ENCODE peak calls at places on chromosome 1, in nine cellular contexts. One of them, this sample, is unnamed.

GRCh38 chr1:64183380-64183984 is 19.9 kb upstream of the UBE2U start:
- DNase-seq in Panc1: no peak
- DNase-seq in iPS-NIHi11: peak
- DNase-seq in HuH-7: peak
- DNase-seq in endothelial cell: no peak
- DNase-seq in C1 segment of cervical spinal cord: no peak
- DNase-seq in amniotic stem cell: no peak
- DNase-seq in activated naive CD8-positive, alpha-beta T cell treated with anti-CD3 and anti-CD28 coated beads for 36 hours: no peak
- DNase-seq in choroid plexus epithelial cell: peak
- DNase-seq in this sample: no peak

GRCh38 chr1:183589836-183590224 is 429 bp downstream of the NCF2 start:
- DNase-seq in activated naive CD8-positive, alpha-beta T cell treated with anti-CD3 and anti-CD28 coated beads for 36 hours: no peak
- DNase-seq in C1 segment of cervical spinal cord: no peak
- DNase-seq in HuH-7: no peak
- DNase-seq in choroid plexus epithelial cell: no peak
- DNase-seq in endothelial cell: no peak
- DNase-seq in iPS-NIHi11: no peak
- DNase-seq in amniotic stem cell: no peak
- DNase-seq in Panc1: no peak
- DNase-seq in this sample: no peak

GRCh38 chr1:193234523-193234922 is 48.1 kb upstream of the B3GALT2 start:
- DNase-seq in endothelial cell: no peak
- DNase-seq in Panc1: no peak
- DNase-seq in activated naive CD8-positive, alpha-beta T cell treated with anti-CD3 and anti-CD28 coated beads for 36 hours: no peak
- DNase-seq in C1 segment of cervical spinal cord: no peak
- DNase-seq in HuH-7: no peak
- DNase-seq in amniotic stem cell: no peak
- DNase-seq in iPS-NIHi11: no peak
- DNase-seq in choroid plexus epithelial cell: no peak
- DNase-seq in this sample: no peak

GRCh38 chr1:154198756-154199562 is 7.1 kb upstream of the TPM3 start:
- DNase-seq in activated naive CD8-positive, alpha-beta T cell treated with anti-CD3 and anti-CD28 coated beads for 36 hours: no peak
- DNase-seq in endothelial cell: peak
- DNase-seq in amniotic stem cell: peak
- DNase-seq in iPS-NIHi11: peak
- DNase-seq in choroid plexus epithelial cell: peak
- DNase-seq in Panc1: no peak
- DNase-seq in HuH-7: no peak
- DNase-seq in C1 segment of cervical spinal cord: no peak
- DNase-seq in this sample: peak

GRCh38 chr1:88646852-88647645 is 37.0 kb upstream of the PKN2 start:
- DNase-seq in iPS-NIHi11: no peak
- DNase-seq in activated naive CD8-positive, alpha-beta T cell treated with anti-CD3 and anti-CD28 coated beads for 36 hours: no peak
- DNase-seq in amniotic stem cell: no peak
- DNase-seq in HuH-7: peak
- DNase-seq in endothelial cell: no peak
- DNase-seq in Panc1: no peak
- DNase-seq in C1 segment of cervical spinal cord: no peak
- DNase-seq in choroid plexus epithelial cell: no peak
- DNase-seq in this sample: no peak

GRCh38 chr1:51726544-51727225 is 109.8 kb downstream of the OSBPL9 start:
- DNase-seq in activated naive CD8-positive, alpha-beta T cell treated with anti-CD3 and anti-CD28 coated beads for 36 hours: no peak
- DNase-seq in choroid plexus epithelial cell: no peak
- DNase-seq in HuH-7: no peak
- DNase-seq in endothelial cell: no peak
- DNase-seq in amniotic stem cell: no peak
- DNase-seq in iPS-NIHi11: no peak
- DNase-seq in C1 segment of cervical spinal cord: no peak
- DNase-seq in Panc1: no peak
- DNase-seq in this sample: no peak

GRCh38 chr1:165129568-165130164 is 226.8 kb downstream of the LMX1A start:
- DNase-seq in activated naive CD8-positive, alpha-beta T cell treated with anti-CD3 and anti-CD28 coated beads for 36 hours: peak
- DNase-seq in amniotic stem cell: no peak
- DNase-seq in C1 segment of cervical spinal cord: peak
- DNase-seq in HuH-7: peak
- DNase-seq in choroid plexus epithelial cell: peak
- DNase-seq in endothelial cell: peak
- DNase-seq in iPS-NIHi11: peak
- DNase-seq in Panc1: no peak
- DNase-seq in this sample: peak

GRCh38 chr1:150576794-150577556 is 2.4 kb downstream of the MCL1 start:
- DNase-seq in C1 segment of cervical spinal cord: no peak
- DNase-seq in choroid plexus epithelial cell: peak
- DNase-seq in endothelial cell: no peak
- DNase-seq in iPS-NIHi11: no peak
- DNase-seq in HuH-7: no peak
- DNase-seq in activated naive CD8-positive, alpha-beta T cell treated with anti-CD3 and anti-CD28 coated beads for 36 hours: no peak
- DNase-seq in amniotic stem cell: no peak
- DNase-seq in Panc1: no peak
- DNase-seq in this sample: no peak

GRCh38 chr1:41835488-41835887 is 83.2 kb downstream of the HIVEP3 start:
- DNase-seq in activated naive CD8-positive, alpha-beta T cell treated with anti-CD3 and anti-CD28 coated beads for 36 hours: no peak
- DNase-seq in HuH-7: no peak
- DNase-seq in amniotic stem cell: no peak
- DNase-seq in choroid plexus epithelial cell: no peak
- DNase-seq in iPS-NIHi11: no peak
- DNase-seq in endothelial cell: no peak
- DNase-seq in Panc1: no peak
- DNase-seq in C1 segment of cervical spinal cord: no peak
- DNase-seq in this sample: no peak

GRCh38 chr1:154329152-154329521 is 3.8 kb downstream of the ATP8B2 start:
- DNase-seq in activated naive CD8-positive, alpha-beta T cell treated with anti-CD3 and anti-CD28 coated beads for 36 hours: no peak
- DNase-seq in HuH-7: no peak
- DNase-seq in C1 segment of cervical spinal cord: no peak
- DNase-seq in Panc1: no peak
- DNase-seq in iPS-NIHi11: peak
- DNase-seq in amniotic stem cell: no peak
- DNase-seq in choroid plexus epithelial cell: peak
- DNase-seq in endothelial cell: peak
- DNase-seq in this sample: no peak

GRCh38 chr1:15714438-15715136 is 21.5 kb upstream of the SLC25A34 start:
- DNase-seq in activated naive CD8-positive, alpha-beta T cell treated with anti-CD3 and anti-CD28 coated beads for 36 hours: no peak
- DNase-seq in HuH-7: no peak
- DNase-seq in choroid plexus epithelial cell: peak
- DNase-seq in endothelial cell: no peak
- DNase-seq in iPS-NIHi11: no peak
- DNase-seq in C1 segment of cervical spinal cord: peak
- DNase-seq in Panc1: no peak
- DNase-seq in amniotic stem cell: no peak
- DNase-seq in this sample: no peak

GRCh38 chr1:66575739-66576138 is 41.8 kb downstream of the SGIP1 start:
- DNase-seq in HuH-7: no peak
- DNase-seq in endothelial cell: no peak
- DNase-seq in Panc1: no peak
- DNase-seq in amniotic stem cell: peak
- DNase-seq in activated naive CD8-positive, alpha-beta T cell treated with anti-CD3 and anti-CD28 coated beads for 36 hours: no peak
- DNase-seq in C1 segment of cervical spinal cord: no peak
- DNase-seq in choroid plexus epithelial cell: peak
- DNase-seq in iPS-NIHi11: no peak
- DNase-seq in this sample: no peak

GRCh38 chr1:54716299-54717047 is 812 bp downstream of the TTC4 start:
- DNase-seq in choroid plexus epithelial cell: peak
- DNase-seq in C1 segment of cervical spinal cord: no peak
- DNase-seq in activated naive CD8-positive, alpha-beta T cell treated with anti-CD3 and anti-CD28 coated beads for 36 hours: no peak
- DNase-seq in endothelial cell: no peak
- DNase-seq in amniotic stem cell: peak
- DNase-seq in iPS-NIHi11: no peak
- DNase-seq in HuH-7: no peak
- DNase-seq in Panc1: peak
- DNase-seq in this sample: no peak

GRCh38 chr1:231628207-231628876 is 1.8 kb downstream of the DISC1 start:
- DNase-seq in iPS-NIHi11: no peak
- DNase-seq in choroid plexus epithelial cell: peak
- DNase-seq in HuH-7: no peak
- DNase-seq in endothelial cell: no peak
- DNase-seq in C1 segment of cervical spinal cord: no peak
- DNase-seq in activated naive CD8-positive, alpha-beta T cell treated with anti-CD3 and anti-CD28 coated beads for 36 hours: peak
- DNase-seq in Panc1: no peak
- DNase-seq in amniotic stem cell: no peak
- DNase-seq in this sample: no peak

GRCh38 chr1:227951624-227952373 is 4.1 kb upstream of the WNT9A start:
- DNase-seq in HuH-7: no peak
- DNase-seq in choroid plexus epithelial cell: no peak
- DNase-seq in amniotic stem cell: no peak
- DNase-seq in iPS-NIHi11: no peak
- DNase-seq in activated naive CD8-positive, alpha-beta T cell treated with anti-CD3 and anti-CD28 coated beads for 36 hours: no peak
- DNase-seq in Panc1: no peak
- DNase-seq in endothelial cell: no peak
- DNase-seq in C1 segment of cervical spinal cord: no peak
- DNase-seq in this sample: no peak

GRCh38 chr1:52157582-52157981 is 15.7 kb downstream of the ZFYVE9 start:
- DNase-seq in Panc1: no peak
- DNase-seq in iPS-NIHi11: no peak
- DNase-seq in choroid plexus epithelial cell: peak
- DNase-seq in HuH-7: no peak
- DNase-seq in activated naive CD8-positive, alpha-beta T cell treated with anti-CD3 and anti-CD28 coated beads for 36 hours: no peak
- DNase-seq in C1 segment of cervical spinal cord: no peak
- DNase-seq in endothelial cell: no peak
- DNase-seq in amniotic stem cell: no peak
- DNase-seq in this sample: no peak

GRCh38 chr1:7135463-7135862 is 350.2 kb downstream of the CAMTA1 start:
- DNase-seq in Panc1: no peak
- DNase-seq in C1 segment of cervical spinal cord: no peak
- DNase-seq in iPS-NIHi11: no peak
- DNase-seq in endothelial cell: no peak
- DNase-seq in HuH-7: no peak
- DNase-seq in amniotic stem cell: no peak
- DNase-seq in choroid plexus epithelial cell: no peak
- DNase-seq in activated naive CD8-positive, alpha-beta T cell treated with anti-CD3 and anti-CD28 coated beads for 36 hours: no peak
- DNase-seq in this sample: no peak

GRCh38 chr1:155729031-155729898 is 40.4 kb downstream of the DAP3 start:
- DNase-seq in HuH-7: peak
- DNase-seq in activated naive CD8-positive, alpha-beta T cell treated with anti-CD3 and anti-CD28 coated beads for 36 hours: no peak
- DNase-seq in choroid plexus epithelial cell: peak
- DNase-seq in Panc1: no peak
- DNase-seq in amniotic stem cell: peak
- DNase-seq in endothelial cell: peak
- DNase-seq in C1 segment of cervical spinal cord: peak
- DNase-seq in iPS-NIHi11: peak
- DNase-seq in this sample: peak

GRCh38 chr1:15668089-15668754 is 15.9 kb upstream of the PLEKHM2 start:
- DNase-seq in HuH-7: no peak
- DNase-seq in iPS-NIHi11: no peak
- DNase-seq in activated naive CD8-positive, alpha-beta T cell treated with anti-CD3 and anti-CD28 coated beads for 36 hours: no peak
- DNase-seq in C1 segment of cervical spinal cord: no peak
- DNase-seq in choroid plexus epithelial cell: no peak
- DNase-seq in endothelial cell: no peak
- DNase-seq in amniotic stem cell: no peak
- DNase-seq in Panc1: no peak
- DNase-seq in this sample: no peak

GRCh38 chr1:224809137-224809536 is 120.3 kb upstream of the DNAH14 start:
- DNase-seq in choroid plexus epithelial cell: no peak
- DNase-seq in activated naive CD8-positive, alpha-beta T cell treated with anti-CD3 and anti-CD28 coated beads for 36 hours: no peak
- DNase-seq in iPS-NIHi11: no peak
- DNase-seq in amniotic stem cell: no peak
- DNase-seq in C1 segment of cervical spinal cord: no peak
- DNase-seq in endothelial cell: no peak
- DNase-seq in Panc1: no peak
- DNase-seq in HuH-7: no peak
- DNase-seq in this sample: no peak

GRCh38 chr1:209689484-209689883 is 14.3 kb downstream of the G0S2 start:
- DNase-seq in iPS-NIHi11: no peak
- DNase-seq in choroid plexus epithelial cell: peak
- DNase-seq in endothelial cell: no peak
- DNase-seq in Panc1: no peak
- DNase-seq in activated naive CD8-positive, alpha-beta T cell treated with anti-CD3 and anti-CD28 coated beads for 36 hours: no peak
- DNase-seq in C1 segment of cervical spinal cord: no peak
- DNase-seq in amniotic stem cell: no peak
- DNase-seq in HuH-7: no peak
- DNase-seq in this sample: no peak

GRCh38 chr1:95041491-95042165 is 31.1 kb downstream of the ALG14 start:
- DNase-seq in Panc1: peak
- DNase-seq in activated naive CD8-positive, alpha-beta T cell treated with anti-CD3 and anti-CD28 coated beads for 36 hours: no peak
- DNase-seq in amniotic stem cell: peak
- DNase-seq in choroid plexus epithelial cell: peak
- DNase-seq in endothelial cell: peak
- DNase-seq in C1 segment of cervical spinal cord: peak
- DNase-seq in HuH-7: peak
- DNase-seq in iPS-NIHi11: peak
- DNase-seq in this sample: peak

GRCh38 chr1:152440635-152441471 is 26.8 kb upstream of the CRNN start:
- DNase-seq in activated naive CD8-positive, alpha-beta T cell treated with anti-CD3 and anti-CD28 coated beads for 36 hours: peak
- DNase-seq in Panc1: peak
- DNase-seq in endothelial cell: peak
- DNase-seq in C1 segment of cervical spinal cord: peak
- DNase-seq in amniotic stem cell: peak
- DNase-seq in iPS-NIHi11: peak
- DNase-seq in HuH-7: peak
- DNase-seq in choroid plexus epithelial cell: peak
- DNase-seq in this sample: peak

GRCh38 chr1:81335876-81336275 is 464.9 kb upstream of the ADGRL2 start:
- DNase-seq in iPS-NIHi11: no peak
- DNase-seq in activated naive CD8-positive, alpha-beta T cell treated with anti-CD3 and anti-CD28 coated beads for 36 hours: no peak
- DNase-seq in endothelial cell: no peak
- DNase-seq in C1 segment of cervical spinal cord: no peak
- DNase-seq in Panc1: no peak
- DNase-seq in amniotic stem cell: no peak
- DNase-seq in HuH-7: no peak
- DNase-seq in choroid plexus epithelial cell: no peak
- DNase-seq in this sample: no peak

GRCh38 chr1:29120955-29121485 is 2.7 kb downstream of the TMEM200B start:
- DNase-seq in amniotic stem cell: no peak
- DNase-seq in choroid plexus epithelial cell: peak
- DNase-seq in HuH-7: peak
- DNase-seq in C1 segment of cervical spinal cord: no peak
- DNase-seq in endothelial cell: peak
- DNase-seq in iPS-NIHi11: peak
- DNase-seq in Panc1: no peak
- DNase-seq in activated naive CD8-positive, alpha-beta T cell treated with anti-CD3 and anti-CD28 coated beads for 36 hours: peak
- DNase-seq in this sample: peak

GRCh38 chr1:246607466-246607865 is 41.2 kb downstream of the CNST start:
- DNase-seq in choroid plexus epithelial cell: no peak
- DNase-seq in activated naive CD8-positive, alpha-beta T cell treated with anti-CD3 and anti-CD28 coated beads for 36 hours: no peak
- DNase-seq in endothelial cell: no peak
- DNase-seq in amniotic stem cell: no peak
- DNase-seq in Panc1: no peak
- DNase-seq in C1 segment of cervical spinal cord: no peak
- DNase-seq in HuH-7: no peak
- DNase-seq in iPS-NIHi11: no peak
- DNase-seq in this sample: no peak

GRCh38 chr1:9009438-9010366 is 16.5 kb downstream of the SLC2A7 start:
- DNase-seq in amniotic stem cell: no peak
- DNase-seq in HuH-7: peak
- DNase-seq in iPS-NIHi11: peak
- DNase-seq in Panc1: no peak
- DNase-seq in activated naive CD8-positive, alpha-beta T cell treated with anti-CD3 and anti-CD28 coated beads for 36 hours: peak
- DNase-seq in endothelial cell: peak
- DNase-seq in C1 segment of cervical spinal cord: no peak
- DNase-seq in choroid plexus epithelial cell: peak
- DNase-seq in this sample: peak

GRCh38 chr1:16236091-16236494 is 890 bp downstream of the CPLANE2 start:
- DNase-seq in amniotic stem cell: no peak
- DNase-seq in HuH-7: peak
- DNase-seq in iPS-NIHi11: peak
- DNase-seq in Panc1: no peak
- DNase-seq in endothelial cell: no peak
- DNase-seq in choroid plexus epithelial cell: no peak
- DNase-seq in C1 segment of cervical spinal cord: no peak
- DNase-seq in activated naive CD8-positive, alpha-beta T cell treated with anti-CD3 and anti-CD28 coated beads for 36 hours: peak
- DNase-seq in this sample: no peak

GRCh38 chr1:182149411-182149965 is 88.0 kb upstream of the ZNF648 start:
- DNase-seq in C1 segment of cervical spinal cord: peak
- DNase-seq in HuH-7: no peak
- DNase-seq in choroid plexus epithelial cell: peak
- DNase-seq in activated naive CD8-positive, alpha-beta T cell treated with anti-CD3 and anti-CD28 coated beads for 36 hours: peak
- DNase-seq in endothelial cell: no peak
- DNase-seq in iPS-NIHi11: no peak
- DNase-seq in Panc1: no peak
- DNase-seq in amniotic stem cell: no peak
- DNase-seq in this sample: no peak

GRCh38 chr1:78762113-78762512 is 112.5 kb downstream of the IFI44 start:
- DNase-seq in endothelial cell: no peak
- DNase-seq in C1 segment of cervical spinal cord: no peak
- DNase-seq in amniotic stem cell: no peak
- DNase-seq in activated naive CD8-positive, alpha-beta T cell treated with anti-CD3 and anti-CD28 coated beads for 36 hours: no peak
- DNase-seq in choroid plexus epithelial cell: no peak
- DNase-seq in HuH-7: no peak
- DNase-seq in Panc1: no peak
- DNase-seq in iPS-NIHi11: no peak
- DNase-seq in this sample: no peak

GRCh38 chr1:228228601-228229074 is 20.8 kb downstream of the OBSCN start:
- DNase-seq in iPS-NIHi11: no peak
- DNase-seq in HuH-7: no peak
- DNase-seq in Panc1: peak
- DNase-seq in activated naive CD8-positive, alpha-beta T cell treated with anti-CD3 and anti-CD28 coated beads for 36 hours: no peak
- DNase-seq in endothelial cell: no peak
- DNase-seq in C1 segment of cervical spinal cord: no peak
- DNase-seq in amniotic stem cell: peak
- DNase-seq in choroid plexus epithelial cell: peak
- DNase-seq in this sample: no peak

This sample was measured in HEK293T.